ENCODE peak calls at places on chromosomes 4 and X, in six cellular contexts. One of them, this sample, is unnamed.

GRCh38 chr4:53981573-53981972 is 82.8 kb downstream of the CHIC2 start:
- DNase-seq in GM12865: no peak
- DNase-seq in GM12891: no peak
- DNase-seq in fibroblast of mammary gland: peak; percentile 31
- DNase-seq in small intestine: no peak
- DNase-seq in posterior vena cava: no peak
- DNase-seq in this sample: no peak

GRCh38 chr4:40842318-40842717 is 92.6 kb downstream of the NSUN7 start:
- DNase-seq in GM12865: no peak
- DNase-seq in GM12891: no peak
- DNase-seq in fibroblast of mammary gland: no peak
- DNase-seq in small intestine: no peak
- DNase-seq in posterior vena cava: peak; percentile 63
- DNase-seq in this sample: no peak

GRCh38 chr4:40918330-40918729 is 168.6 kb downstream of the NSUN7 start:
- DNase-seq in GM12865: no peak
- DNase-seq in GM12891: no peak
- DNase-seq in fibroblast of mammary gland: peak; percentile 87
- DNase-seq in small intestine: no peak
- DNase-seq in posterior vena cava: peak; percentile 90
- DNase-seq in this sample: no peak

GRCh38 chr4:87058272-87059073 is 123.7 kb downstream of the AFF1 start:
- DNase-seq in GM12865: peak; percentile 42
- DNase-seq in GM12891: no peak
- DNase-seq in fibroblast of mammary gland: no peak
- DNase-seq in small intestine: no peak
- DNase-seq in posterior vena cava: no peak
- DNase-seq in this sample: no peak

GRCh38 chr4:147355849-147356248 is 125.0 kb upstream of the EDNRA start:
- DNase-seq in GM12865: no peak
- DNase-seq in GM12891: no peak
- DNase-seq in fibroblast of mammary gland: peak; percentile 93
- DNase-seq in small intestine: no peak
- DNase-seq in posterior vena cava: no peak
- DNase-seq in this sample: no peak

GRCh38 chrX:53859890-53860289 is 173.4 kb upstream of the HUWE1 start:
- DNase-seq in GM12865: no peak
- DNase-seq in GM12891: no peak
- DNase-seq in fibroblast of mammary gland: no peak
- DNase-seq in small intestine: no peak
- DNase-seq in posterior vena cava: no peak
- DNase-seq in this sample: no peak

GRCh38 chr4:39521253-39521908 is 5.9 kb downstream of the UGDH start:
- DNase-seq in GM12865: no peak
- DNase-seq in GM12891: no peak
- DNase-seq in fibroblast of mammary gland: peak; percentile 79
- DNase-seq in small intestine: no peak
- DNase-seq in posterior vena cava: no peak
- DNase-seq in this sample: no peak

GRCh38 chr4:98293089-98293887 is 32.1 kb downstream of the RAP1GDS1 start:
- DNase-seq in GM12865: no peak
- DNase-seq in GM12891: no peak
- DNase-seq in fibroblast of mammary gland: no peak
- DNase-seq in small intestine: no peak
- DNase-seq in posterior vena cava: no peak
- DNase-seq in this sample: no peak

GRCh38 chrX:129472116-129472515 is 51.2 kb downstream of the SMARCA1 start:
- DNase-seq in GM12865: no peak
- DNase-seq in GM12891: no peak
- DNase-seq in fibroblast of mammary gland: peak; percentile 61
- DNase-seq in small intestine: peak; percentile 6
- DNase-seq in posterior vena cava: no peak
- DNase-seq in this sample: no peak

GRCh38 chrX:154840856-154841255 is 6.4 kb upstream of the SMIM9 start:
- DNase-seq in GM12865: peak; percentile 55
- DNase-seq in GM12891: no peak
- DNase-seq in fibroblast of mammary gland: peak; percentile 65
- DNase-seq in small intestine: peak; percentile 57
- DNase-seq in posterior vena cava: no peak
- DNase-seq in this sample: no peak

GRCh38 chrX:140318306-140318705 is 186.6 kb downstream of the SOX3 start:
- DNase-seq in GM12865: no peak
- DNase-seq in GM12891: no peak
- DNase-seq in fibroblast of mammary gland: no peak
- DNase-seq in small intestine: no peak
- DNase-seq in posterior vena cava: no peak
- DNase-seq in this sample: no peak

GRCh38 chr4:96895826-96896225 is 1055.9 kb downstream of the PDHA2 start:
- DNase-seq in GM12865: no peak
- DNase-seq in GM12891: no peak
- DNase-seq in fibroblast of mammary gland: no peak
- DNase-seq in small intestine: no peak
- DNase-seq in posterior vena cava: no peak
- DNase-seq in this sample: no peak

GRCh38 chrX:143340190-143340589 is 177.1 kb downstream of the SPANXN3 start:
- DNase-seq in GM12865: no peak
- DNase-seq in GM12891: no peak
- DNase-seq in fibroblast of mammary gland: no peak
- DNase-seq in small intestine: no peak
- DNase-seq in posterior vena cava: no peak
- DNase-seq in this sample: no peak

GRCh38 chrX:1444896-1445480 is 7.7 kb downstream of the ASMTL start:
- DNase-seq in GM12865: no peak
- DNase-seq in GM12891: no peak
- DNase-seq in fibroblast of mammary gland: no peak
- DNase-seq in small intestine: no peak
- DNase-seq in posterior vena cava: peak; percentile 36
- DNase-seq in this sample: no peak

GRCh38 chrX:10423716-10424115 is 196.7 kb downstream of the MID1 start:
- DNase-seq in GM12865: no peak
- DNase-seq in GM12891: no peak
- DNase-seq in fibroblast of mammary gland: peak; percentile 15
- DNase-seq in small intestine: no peak
- DNase-seq in posterior vena cava: no peak
- DNase-seq in this sample: no peak

GRCh38 chrX:52420824-52421443 is 52.1 kb downstream of the XAGE2 start:
- DNase-seq in GM12865: no peak
- DNase-seq in GM12891: no peak
- DNase-seq in fibroblast of mammary gland: peak; percentile 73
- DNase-seq in small intestine: no peak
- DNase-seq in posterior vena cava: no peak
- DNase-seq in this sample: no peak

GRCh38 chrX:43882294-43882681 is at the start of gene MAOB:
- DNase-seq in GM12865: no peak
- DNase-seq in GM12891: no peak
- DNase-seq in fibroblast of mammary gland: peak; percentile 2
- DNase-seq in small intestine: peak; percentile 64
- DNase-seq in posterior vena cava: no peak
- DNase-seq in this sample: no peak

This sample was measured in D721Med.